ENCODE peak calls at places on chromosomes 1 and 21, in nine cellular contexts. L is left ventricle myocardium inferior, B is esophagus muscularis mucosa, R is uterus, U is aorta, C is heart left ventricle, W is cardiac muscle cell, D is hepatocyte, J is SJSA1. I is an unnamed sample.

GRCh38 chr1:237232501-237232900 is 190.5 kb downstream of the RYR2 start:
- DNase-seq in L (no peak), B (no peak), R (no peak), U (no peak), C (no peak), W (no peak), D (no peak), J (no peak), I (no peak)

GRCh38 chr1:223135176-223135575 is 7.9 kb downstream of the TLR5 start:
- DNase-seq in L (peak), B (no peak), R (peak), U (peak), C (no peak), W (no peak), D (no peak), J (no peak), I (peak)

GRCh38 chr1:79259390-79260336 is 253.1 kb upstream of the ADGRL4 start:
- DNase-seq in L (no peak), B (no peak), R (no peak), U (no peak), C (no peak), W (peak), D (peak), J (peak), I (no peak)

GRCh38 chr1:167043752-167044488 is 46.3 kb downstream of the GPA33 start:
- DNase-seq in L (peak), B (peak), R (peak), U (peak), C (peak), W (no peak), D (peak), J (peak), I (no peak)

GRCh38 chr1:32377541-32378220 is 15.3 kb downstream of the TSSK3 start:
- DNase-seq in L (no peak), B (no peak), R (no peak), U (no peak), C (no peak), W (no peak), D (no peak), J (no peak), I (no peak)

GRCh38 chr21:37837381-37837780 is 78.9 kb downstream of the KCNJ6 start:
- DNase-seq in L (no peak), B (no peak), R (no peak), U (no peak), C (no peak), W (no peak), D (no peak), J (no peak), I (no peak)

GRCh38 chr1:41385398-41386189 is 24.4 kb downstream of the FOXO6 start:
- DNase-seq in L (no peak), B (no peak), R (no peak), U (no peak), C (no peak), W (no peak), D (no peak), J (no peak), I (no peak)

GRCh38 chr1:89546934-89547562 is 22.4 kb downstream of the LRRC8B start:
- DNase-seq in L (no peak), B (no peak), R (no peak), U (no peak), C (no peak), W (no peak), D (no peak), J (no peak), I (no peak)

GRCh38 chr1:27127419-27127818 is 27.5 kb downstream of the SLC9A1 start:
- DNase-seq in L (no peak), B (no peak), R (no peak), U (no peak), C (no peak), W (no peak), D (no peak), J (no peak), I (no peak)

GRCh38 chr21:38958940-38959685 is 153.4 kb downstream of the ETS2 start:
- DNase-seq in L (no peak), B (no peak), R (peak), U (no peak), C (peak), W (no peak), D (peak), J (peak), I (no peak)
- H3K27ac ChIP-seq in L (peak), B (peak), R (peak), U (no peak), C (peak), W (peak), D (peak), J (peak), I (peak)

GRCh38 chr1:93827128-93827527 is 51.9 kb downstream of the DNTTIP2 start:
- DNase-seq in L (no peak), B (no peak), R (no peak), U (no peak), C (no peak), W (no peak), D (no peak), J (no peak), I (no peak)
- H3K27ac ChIP-seq in L (no peak), B (no peak), R (no peak), U (no peak), C (no peak), W (no peak), D (peak), J (no peak), I (no peak)

GRCh38 chr1:44819594-44820327 is 11.4 kb downstream of the BTBD19 start:
- DNase-seq in L (peak), B (no peak), R (peak), U (peak), C (peak), W (peak), D (peak), J (peak), I (peak)

GRCh38 chr1:44820328-44820944 is 12.1 kb downstream of the BTBD19 start:
- DNase-seq in L (no peak), B (no peak), R (no peak), U (peak), C (peak), W (no peak), D (no peak), J (no peak), I (no peak)

GRCh38 chr1:44819257-44819593 is 10.9 kb downstream of the BTBD19 start:
- DNase-seq in L (peak), B (no peak), R (no peak), U (no peak), C (peak), W (no peak), D (no peak), J (no peak), I (no peak)

GRCh38 chr1:44817307-44817706 is 9.0 kb downstream of the BTBD19 start:
- DNase-seq in L (no peak), B (no peak), R (no peak), U (no peak), C (no peak), W (no peak), D (no peak), J (no peak), I (no peak)

DNA sequence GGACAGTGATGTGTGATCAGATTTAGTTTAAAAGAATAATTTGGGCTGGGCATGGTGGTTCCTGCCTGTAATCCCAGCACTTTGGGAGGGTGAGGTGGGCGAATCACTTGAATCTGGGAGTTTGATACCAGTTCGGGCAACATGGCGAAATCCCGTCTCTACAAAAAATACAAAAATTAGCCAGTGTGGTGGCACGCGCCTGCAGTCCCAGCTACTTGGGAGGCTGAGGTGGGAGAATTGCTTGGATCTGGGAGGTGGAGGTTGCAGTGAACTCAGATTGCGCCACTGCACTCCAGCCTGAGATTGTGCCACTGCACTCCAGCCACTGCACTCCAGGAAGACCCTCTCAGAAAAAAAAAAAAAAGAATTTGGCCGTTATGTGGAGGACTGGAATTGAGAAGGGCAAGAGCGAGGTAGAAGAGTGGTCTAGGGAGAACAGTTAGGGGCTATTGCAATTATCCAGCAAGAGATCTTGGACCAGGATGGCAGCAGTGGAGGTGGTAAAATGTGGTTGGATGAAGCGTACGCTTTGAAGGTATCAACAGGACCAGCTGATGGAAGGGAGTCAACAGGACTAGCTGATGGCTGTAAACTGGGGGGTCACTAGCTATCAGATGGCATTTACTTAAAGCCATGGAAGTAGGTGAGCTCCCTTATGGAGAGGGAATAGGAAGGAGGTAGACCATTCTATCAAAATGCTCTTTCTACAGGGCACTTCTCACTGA is 9.6 kb downstream of the BTBD19 start:
- DNase-seq in L (peak), B (no peak), R (no peak), U (peak), C (peak), W (no peak), D (no peak), J (no peak), I (no peak)
- H3K27ac ChIP-seq in L (peak), B (peak), R (no peak), U (no peak), C (no peak), W (no peak), D (no peak), J (no peak), I (no peak)

GRCh38 chr21:39093526-39093925 is 89.7 kb downstream of the PSMG1 start:
- DNase-seq in L (no peak), B (no peak), R (no peak), U (no peak), C (no peak), W (no peak), D (no peak), J (no peak), I (no peak)
- H3K27ac ChIP-seq in L (peak), B (peak), R (no peak), U (no peak), C (no peak), W (no peak), D (no peak), J (no peak), I (peak)

GRCh38 chr1:51000651-51001050 is 30.6 kb downstream of the CDKN2C start:
- DNase-seq in L (no peak), B (no peak), R (no peak), U (no peak), C (no peak), W (no peak), D (no peak), J (no peak), I (no peak)
- H3K27ac ChIP-seq in L (no peak), B (no peak), R (no peak), U (no peak), C (no peak), W (no peak), D (no peak), J (no peak), I (no peak)

GRCh38 chr1:117121589-117122296 is at the start of gene TRIM45:
- DNase-seq in L (peak), B (peak), R (peak), U (peak), C (peak), W (peak), D (peak), J (peak), I (peak)
- H3K27ac ChIP-seq in L (peak), B (peak), R (peak), U (peak), C (peak), W (peak), D (peak), J (peak), I (peak)

GRCh38 chr1:204683284-204684205 is 2.0 kb downstream of the LRRN2 start:
- DNase-seq in L (no peak), B (no peak), R (no peak), U (no peak), C (no peak), W (no peak), D (no peak), J (no peak), I (no peak)
- H3K27ac ChIP-seq in L (peak), B (no peak), R (no peak), U (no peak), C (no peak), W (no peak), D (no peak), J (no peak), I (no peak)

GRCh38 chr1:86833461-86834215 is 80.3 kb downstream of the SELENOF start:
- DNase-seq in L (peak), B (no peak), R (peak), U (peak), C (peak), W (peak), D (peak), J (peak), I (peak)
- H3K27ac ChIP-seq in L (no peak), B (no peak), R (no peak), U (no peak), C (no peak), W (no peak), D (no peak), J (no peak), I (no peak)

GRCh38 chr1:117682372-117682771 is 76.5 kb downstream of the TENT5C start:
- DNase-seq in L (peak), B (peak), R (no peak), U (no peak), C (peak), W (no peak), D (no peak), J (no peak), I (no peak)

GRCh38 chr1:117680316-117681002 is 74.6 kb downstream of the TENT5C start:
- DNase-seq in L (no peak), B (no peak), R (no peak), U (no peak), C (no peak), W (no peak), D (no peak), J (no peak), I (no peak)

GRCh38 chr1:117679868-117680267 is 74.0 kb downstream of the TENT5C start:
- DNase-seq in L (no peak), B (peak), R (no peak), U (no peak), C (no peak), W (no peak), D (no peak), J (no peak), I (no peak)

GRCh38 chr1:117679299-117679698 is 73.5 kb downstream of the TENT5C start:
- DNase-seq in L (no peak), B (no peak), R (no peak), U (no peak), C (no peak), W (no peak), D (no peak), J (no peak), I (no peak)

GRCh38 chr1:117681093-117681950 is 75.5 kb downstream of the TENT5C start:
- DNase-seq in L (no peak), B (peak), R (no peak), U (no peak), C (no peak), W (no peak), D (no peak), J (no peak), I (no peak)
- H3K27ac ChIP-seq in L (peak), B (no peak), R (no peak), U (peak), C (peak), W (no peak), D (no peak), J (no peak), I (peak)

GRCh38 chr1:116489231-116489697 is 81.6 kb downstream of the CD58 start:
- DNase-seq in L (no peak), B (no peak), R (no peak), U (no peak), C (no peak), W (no peak), D (peak), J (no peak), I (no peak)
- H3K27ac ChIP-seq in L (no peak), B (no peak), R (no peak), U (no peak), C (no peak), W (no peak), D (peak), J (no peak), I (no peak)